ENCODE peak calls at places on chromosomes 16 and 17, in four cellular contexts. X is SK-N-SH, O is transverse colon, Z is stomach. P is an unnamed sample.

GRCh38 chr17:31308935-31309334 is 4.9 kb downstream of the EVI2B start:
- DNase-seq in X (no peak), O (no peak), Z (no peak), P (no peak)

GRCh38 chr16:48452991-48453760 is 68.0 kb upstream of the SIAH1 start:
- DNase-seq in X (no peak), O (no peak), Z (no peak), P (no peak)

GRCh38 chr17:82832881-82833475 is 6.8 kb downstream of the ZNF750 start:
- DNase-seq in X (no peak), O (no peak), Z (no peak), P (no peak)

GRCh38 chr17:59490259-59490658 is 75.2 kb upstream of the DHX40 start:
- DNase-seq in X (no peak), O (no peak), Z (no peak), P (no peak)

GRCh38 chr16:87002717-87003413 is 314.3 kb downstream of the C16orf95 start:
- DNase-seq in X (no peak), O (no peak), Z (no peak), P (no peak)

GRCh38 chr17:48624544-48625501 is 1.3 kb downstream of the HOXB9 start:
- DNase-seq in X (peak), O (peak), Z (no peak), P (no peak)

GRCh38 chr17:82449136-82449882 is 1.2 kb downstream of the CYBC1 start:
- DNase-seq in X (peak), O (peak), Z (peak), P (no peak)

GRCh38 chr16:62869837-62870236 is 833.6 kb upstream of the CDH8 start:
- DNase-seq in X (no peak), O (no peak), Z (no peak), P (no peak)

GRCh38 chr17:15341385-15341849 is at the start of gene TEKT3:
- DNase-seq in X (peak), O (peak), Z (peak), P (no peak)

GRCh38 chr17:56142325-56142724 is 10.9 kb upstream of the ANKFN1 start:
- DNase-seq in X (no peak), O (no peak), Z (no peak), P (peak)

GRCh38 chr17:34616148-34616547 is 36.8 kb downstream of the TMEM132E start:
- DNase-seq in X (peak), O (no peak), Z (no peak), P (no peak)

GRCh38 chr17:4446326-4447051 is 12.7 kb downstream of the SPNS3 start:
- DNase-seq in X (no peak), O (no peak), Z (no peak), P (no peak)

GRCh38 chr17:12631076-12631475 is 34.6 kb upstream of the MYOCD start:
- DNase-seq in X (no peak), O (no peak), Z (no peak), P (no peak)

GRCh38 chr17:18185391-18185790 is 1.8 kb downstream of the ALKBH5 start:
- DNase-seq in X (no peak), O (no peak), Z (no peak), P (no peak)
- H3K27ac ChIP-seq in X (peak), O (peak), Z (peak), P (peak)

DNA sequence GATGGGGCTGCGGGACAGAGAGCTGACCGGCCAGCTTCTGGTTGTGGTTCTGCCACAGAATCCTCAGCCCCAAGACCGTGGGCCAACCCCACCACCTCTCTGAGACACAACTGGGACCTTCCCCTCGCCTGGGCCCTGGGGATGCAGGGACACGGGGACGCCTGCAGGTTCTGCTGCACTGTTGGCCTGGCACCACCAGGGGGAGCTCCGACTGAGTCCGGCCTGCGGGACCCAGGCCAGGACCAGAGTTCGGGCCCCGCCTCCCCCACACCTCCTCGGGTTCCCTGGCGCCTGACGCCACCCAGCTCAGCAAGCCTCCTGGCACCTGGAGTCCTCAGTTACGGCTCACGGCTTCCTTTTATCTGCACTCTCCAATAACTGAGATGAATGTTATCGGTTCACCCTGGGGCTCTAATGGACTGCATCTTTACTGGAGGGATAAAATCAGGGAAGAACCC is 27.3 kb downstream of the TBC1D16 start:
- DNase-seq in X (peak), O (peak), Z (peak), P (no peak)
- TF ChIP-seq POLR2AphosphoS5 in X (no peak), O (no peak), Z (peak), P (peak)

GRCh38 chr16:31073073-31073822 is 792 bp downstream of the ZNF668 start:
- DNase-seq in X (peak), O (peak), Z (peak), P (no peak)

GRCh38 chr16:31073823-31074072 is 292 bp downstream of the ZNF668 start:
- DNase-seq in X (no peak), O (no peak), Z (no peak), P (no peak)

GRCh38 chr16:31076319-31076718 is 2.1 kb downstream of the ZNF646 start:
- DNase-seq in X (no peak), O (no peak), Z (no peak), P (no peak)

GRCh38 chr16:31074073-31074813 is at the start of the genes ZNF646 and ZNF668:
- DNase-seq in X (peak), O (peak), Z (peak), P (no peak)

DNA sequence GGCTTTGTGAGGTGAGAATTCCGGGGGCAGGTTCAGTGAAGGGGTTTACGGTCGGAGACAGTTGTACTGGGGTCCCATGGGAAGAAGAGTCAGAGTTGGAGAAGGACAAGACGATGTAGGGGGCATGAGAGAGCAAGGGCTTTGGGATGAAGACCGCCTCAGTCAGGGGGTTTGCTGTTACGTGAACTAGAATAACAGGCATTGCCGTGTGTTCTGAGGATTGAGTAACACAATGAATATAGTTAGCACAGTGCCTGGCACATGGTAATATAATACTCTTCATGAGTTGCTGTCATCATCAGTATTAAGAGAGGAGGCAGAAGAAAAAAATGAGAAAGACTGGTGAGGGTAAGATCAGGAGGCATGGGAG is 577 bp downstream of the ZNF646 start:
- DNase-seq in X (no peak), O (no peak), Z (no peak), P (no peak)
- TF ChIP-seq CTCF in X (no peak), O (no peak), Z (no peak), P (no peak)

GRCh38 chr16:1705688-1706385 is at the start of gene MAPK8IP3:
- DNase-seq in X (peak), O (peak), Z (peak), P (no peak)

GRCh38 chr16:1707193-1707790 is 1.3 kb downstream of the MAPK8IP3 start:
- DNase-seq in X (peak), O (no peak), Z (no peak), P (no peak)

GRCh38 chr16:1708768-1709180 is 2.8 kb downstream of the MAPK8IP3 start:
- DNase-seq in X (no peak), O (no peak), Z (no peak), P (no peak)

GRCh38 chr16:1708083-1708767 is 2.2 kb downstream of the MAPK8IP3 start:
- DNase-seq in X (no peak), O (no peak), Z (no peak), P (no peak)

GRCh38 chr16:1706386-1707192 is 594 bp downstream of the MAPK8IP3 start:
- DNase-seq in X (peak), O (no peak), Z (no peak), P (no peak)
- H3K27ac ChIP-seq in X (peak), O (peak), Z (peak), P (peak)